ENCODE peak calls at places on chromosome 18, in seven cellular contexts. Z is CD8-positive, alpha-beta memory T cell; O is CD8-positive, alpha-beta T cell; P is iPS DF 6.9; K is NT2/D1; C is IMR-90; G is BJ. Q is an unnamed sample. For H3K36me3 and H3K27me3, the result is how much of the 10 kb centered on the place peaks cover.

GRCh38 chr18:21762181-21762772 is 21.7 kb downstream of the MIB1 start:
- DNase-seq in Z (no peak), O (no peak), P (no peak), K (no peak), C (no peak), G (no peak), Q (no peak)

GRCh38 chr18:2627821-2628276 is 27.7 kb upstream of the SMCHD1 start:
- DNase-seq in Z (no peak), O (no peak), P (no peak), K (no peak), C (peak), G (no peak), Q (no peak)

GRCh38 chr18:44969214-44969842 is 288.6 kb downstream of the SETBP1 start:
- DNase-seq in Z (no peak), O (no peak), P (no peak), K (no peak), C (no peak), G (no peak), Q (no peak)

GRCh38 chr18:26919656-26920055 is 54.1 kb upstream of the AQP4 start:
- DNase-seq in Z (no peak), O (no peak), P (no peak), K (no peak), C (no peak), G (no peak), Q (no peak)

GRCh38 chr18:56937874-56938273 is 209.0 kb upstream of the BOD1L2 start:
- DNase-seq in Z (no peak), O (no peak), P (no peak), K (no peak), C (no peak), G (no peak), Q (no peak)

GRCh38 chr18:32550958-32551357 is 80.3 kb upstream of the GAREM1 start:
- DNase-seq in Z (no peak), O (no peak), P (peak), K (no peak), C (no peak), G (no peak), Q (peak)

GRCh38 chr18:51110073-51110797 is 80.2 kb downstream of the SMAD4 start:
- DNase-seq in Z (peak), O (peak), P (peak), K (peak), C (peak), G (no peak), Q (peak)

GRCh38 chr18:33901894-33902512 is 322.7 kb downstream of the NOL4 start:
- DNase-seq in Z (no peak), O (no peak), P (no peak), K (no peak), C (no peak), G (no peak), Q (no peak)

GRCh38 chr18:45621068-45621511 is 5.8 kb downstream of the SLC14A2 start:
- DNase-seq in Z (peak), O (peak), P (no peak), K (peak), C (peak), G (no peak), Q (peak)

GRCh38 chr18:8422391-8422790 is 186.8 kb upstream of the RAB12 start:
- DNase-seq in Z (no peak), O (no peak), P (no peak), K (no peak), C (no peak), G (no peak), Q (no peak)

GRCh38 chr18:58285731-58286130 is 241.7 kb downstream of the NEDD4L start:
- DNase-seq in Z (no peak), O (no peak), P (no peak), K (no peak), C (no peak), G (no peak), Q (no peak)

GRCh38 chr18:58288922-58289797 is 245.1 kb downstream of the NEDD4L start:
- DNase-seq in Z (no peak), O (no peak), P (no peak), K (no peak), C (peak), G (no peak), Q (peak)

GRCh38 chr18:58290059-58290747 is 246.2 kb downstream of the NEDD4L start:
- DNase-seq in Z (no peak), O (no peak), P (no peak), K (no peak), C (peak), G (no peak), Q (no peak)

GRCh38 chr18:58286793-58287625 is 243.0 kb downstream of the NEDD4L start:
- DNase-seq in Z (no peak), O (no peak), P (no peak), K (no peak), C (no peak), G (no peak), Q (no peak)

GRCh38 chr18:58287626-58288289 is 243.7 kb downstream of the NEDD4L start:
- DNase-seq in Z (no peak), O (no peak), P (no peak), K (no peak), C (no peak), G (no peak), Q (no peak)
- H3K4me3 ChIP-seq in Z (no peak), O (no peak), P (no peak), K (no peak), C (no peak), G (no peak), Q (no peak)

GRCh38 chr18:673317-673716 is 15.9 kb downstream of the TYMS start:
- DNase-seq in Z (no peak), O (no peak), P (no peak), K (no peak), C (no peak), G (no peak), Q (no peak)
- H3K36me3 ChIP-seq in Z (under half), O (under half), P (under half), K (half or more), C (under half), G (under half), Q (under half)

GRCh38 chr18:907171-907879 is 2.7 kb downstream of the ADCYAP1 start:
- DNase-seq in Z (no peak), O (no peak), P (no peak), K (no peak), C (no peak), G (no peak), Q (peak)

GRCh38 chr18:907880-908512 is 3.3 kb downstream of the ADCYAP1 start:
- DNase-seq in Z (no peak), O (no peak), P (no peak), K (no peak), C (no peak), G (no peak), Q (peak)

GRCh38 chr18:905307-905947 is 756 bp downstream of the ADCYAP1 start:
- DNase-seq in Z (no peak), O (no peak), P (no peak), K (no peak), C (no peak), G (no peak), Q (peak)

GRCh38 chr18:905948-906415 is 1.3 kb downstream of the ADCYAP1 start:
- DNase-seq in Z (no peak), O (no peak), P (no peak), K (no peak), C (no peak), G (no peak), Q (peak)

DNA sequence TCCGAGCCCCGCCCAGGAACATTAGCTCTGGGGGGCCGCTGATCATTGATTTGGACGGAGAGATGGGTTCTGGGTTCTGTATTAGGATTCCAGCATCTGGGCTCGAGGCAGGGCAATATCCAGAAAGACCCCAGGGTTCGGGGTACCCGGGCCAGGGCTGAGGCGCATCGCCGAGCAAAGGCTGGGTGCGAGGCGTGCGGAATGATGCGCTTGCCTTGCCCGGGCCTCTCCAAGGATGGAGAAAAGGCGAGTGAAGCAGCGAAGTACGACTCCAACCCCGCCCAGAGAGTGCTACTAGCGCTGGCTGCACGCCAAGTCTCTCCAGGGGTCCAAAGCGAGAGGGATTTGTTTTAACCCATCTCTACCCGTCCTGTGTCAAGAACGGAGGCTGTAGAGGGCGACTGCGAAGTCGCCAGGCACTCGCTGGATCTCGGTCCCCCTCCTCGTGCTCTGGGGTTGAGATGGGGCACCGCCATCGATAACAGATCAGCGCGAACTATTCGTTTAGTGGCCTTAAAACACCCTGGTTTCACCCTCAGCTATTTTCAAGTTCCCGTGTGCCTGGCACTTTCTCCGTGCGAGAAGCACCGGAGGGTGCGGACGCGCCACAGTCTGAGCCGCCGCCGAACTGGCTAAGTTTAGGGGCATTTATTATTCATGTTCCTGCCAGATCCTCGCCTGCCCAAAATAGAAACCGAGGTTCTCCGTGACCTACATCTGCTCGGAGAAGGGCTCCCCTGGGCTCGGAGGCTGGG is 1.9 kb downstream of the ADCYAP1 start:
- DNase-seq in Z (no peak), O (no peak), P (no peak), K (peak), C (no peak), G (no peak), Q (peak)
- H3K27me3 ChIP-seq in Z (under half), O (under half), P (half or more), K (half or more), C (half or more), G (half or more), Q (half or more)

GRCh38 chr18:48009116-48009825 is 78.8 kb upstream of the SMAD2 start:
- DNase-seq in Z (no peak), O (no peak), P (no peak), K (no peak), C (no peak), G (no peak), Q (no peak)

GRCh38 chr18:48007955-48008701 is 77.7 kb upstream of the SMAD2 start:
- DNase-seq in Z (peak), O (peak), P (peak), K (peak), C (no peak), G (no peak), Q (peak)

GRCh38 chr18:48006415-48007175 is 76.1 kb upstream of the SMAD2 start:
- DNase-seq in Z (no peak), O (no peak), P (no peak), K (no peak), C (no peak), G (no peak), Q (no peak)

GRCh38 chr18:48004577-48004976 is 74.1 kb upstream of the SMAD2 start:
- DNase-seq in Z (no peak), O (no peak), P (no peak), K (no peak), C (no peak), G (no peak), Q (no peak)

DNA sequence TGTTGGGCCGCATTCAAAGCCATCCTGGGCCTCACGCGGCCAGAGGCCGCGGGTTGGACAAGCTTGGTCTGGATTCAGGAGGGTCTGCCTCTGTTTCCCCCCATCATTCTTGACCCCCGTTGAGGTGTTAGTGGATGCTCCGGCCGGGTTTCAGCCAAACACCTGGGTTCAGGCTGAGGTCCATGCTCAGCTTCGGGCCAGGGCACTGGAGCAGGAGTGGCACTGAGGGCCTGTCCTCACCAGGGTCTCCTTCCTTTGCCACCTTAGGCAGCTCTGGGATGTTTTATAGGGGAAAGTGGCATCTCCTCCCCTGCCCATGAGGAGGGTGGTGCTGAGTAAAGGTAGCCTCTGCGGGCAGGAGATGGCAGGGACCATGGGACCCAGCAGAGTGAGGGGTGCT is 76.9 kb upstream of the SMAD2 start:
- DNase-seq in Z (no peak), O (no peak), P (no peak), K (no peak), C (no peak), G (no peak), Q (no peak)
- H3K4me3 ChIP-seq in Z (no peak), O (no peak), P (no peak), K (peak), C (no peak), G (no peak), Q (peak)

GRCh38 chr18:59340817-59341216 is 18.2 kb downstream of the LMAN1 start:
- DNase-seq in Z (no peak), O (no peak), P (no peak), K (no peak), C (no peak), G (no peak), Q (no peak)
- H3K36me3 ChIP-seq in Z (under half), O (under half), P (under half), K (half or more), C (under half), G (under half), Q (under half)

DNA sequence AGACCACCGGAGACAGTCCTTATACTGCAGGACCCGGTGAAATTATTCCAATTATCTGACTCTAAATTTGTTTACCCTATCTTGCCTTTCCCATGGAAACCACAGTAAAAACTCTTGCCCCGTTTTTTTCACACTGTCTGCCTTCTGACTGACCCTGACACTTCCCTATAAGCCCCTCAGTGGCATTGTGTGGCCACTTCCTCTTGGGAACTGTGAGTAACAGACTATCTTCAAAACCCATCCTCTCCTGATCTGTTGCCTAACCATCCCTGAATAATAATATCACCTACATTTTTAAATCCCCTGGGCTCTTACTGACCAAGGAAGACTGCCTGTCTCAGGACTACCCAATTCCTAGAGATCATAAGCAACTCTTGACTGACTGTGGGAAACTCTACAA is 42.6 kb upstream of the RNF152 start:
- DNase-seq in Z (no peak), O (no peak), P (no peak), K (no peak), C (no peak), G (no peak), Q (no peak)
- H3K27me3 ChIP-seq in Z (under half), O (under half), P (under half), K (under half), C (under half), G (under half), Q (under half)

DNA sequence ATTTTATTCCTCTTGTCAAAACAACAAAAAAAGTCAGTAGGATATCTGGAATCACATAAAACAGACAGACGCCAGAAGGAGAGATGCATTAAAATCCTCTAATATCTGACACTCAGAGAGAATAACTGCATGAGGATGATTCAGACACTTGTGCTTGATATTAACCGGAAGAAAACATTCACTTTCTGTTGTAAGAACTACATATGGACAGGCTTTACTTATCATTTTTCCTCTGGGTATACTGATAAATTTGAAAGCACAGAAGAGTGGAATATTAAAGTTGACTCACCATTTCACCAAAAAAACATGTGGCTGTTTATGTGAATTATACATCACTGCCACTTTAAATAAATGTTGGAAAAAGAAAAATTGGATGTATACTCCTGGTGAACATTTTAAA is 589.1 kb upstream of the CDH2 start:
- DNase-seq in Z (no peak), O (no peak), P (no peak), K (no peak), C (peak), G (no peak), Q (no peak)
- H3K4me3 ChIP-seq in Z (no peak), O (no peak), P (no peak), K (no peak), C (no peak), G (no peak), Q (no peak)

GRCh38 chr18:9550413-9550812 is 63.9 kb downstream of the PPP4R1 start:
- DNase-seq in Z (no peak), O (no peak), P (no peak), K (no peak), C (no peak), G (no peak), Q (no peak)
- H3K36me3 ChIP-seq in Z (under half), O (under half), P (under half), K (half or more), C (half or more), G (under half), Q (under half)

Q was measured in H7.